ENCODE peak calls at places on chromosomes 6 and 20, in ten cellular contexts. F, R, G, O, P, Z, V, N, X and A are unnamed samples.

GRCh38 chr6:137892271-137892708 is 25.2 kb downstream of the TNFAIP3 start:
- DNase-seq in F (peak; percentile 92), R (peak; percentile 29), G (no peak), O (no peak), P (peak; percentile 93), Z (no peak), V (no peak), N (no peak), X (no peak), A (no peak)

GRCh38 chr6:6915813-6916547 is 191.8 kb upstream of the RREB1 start:
- DNase-seq in F (peak; percentile 63), R (peak; percentile 8), G (peak; percentile 80), O (peak; percentile 84), P (peak; percentile 85), Z (peak; percentile 85), V (no peak), N (no peak), X (no peak), A (no peak)

GRCh38 chr6:55445648-55446204 is 118.5 kb downstream of the GFRAL start:
- DNase-seq in F (peak; percentile 28), R (peak; percentile 34), G (no peak), O (peak; percentile 69), P (peak; percentile 58), Z (no peak), V (peak; percentile 8), N (peak; percentile 43), X (peak; percentile 12), A (no peak)

GRCh38 chr6:46914279-46914810 is 7.4 kb downstream of the ADGRF5 start:
- DNase-seq in F (no peak), R (no peak), G (no peak), O (no peak), P (no peak), Z (no peak), V (no peak), N (peak; percentile 70), X (no peak), A (no peak)

GRCh38 chr6:4030672-4031071 is 48.3 kb downstream of the FAM217A start:
- DNase-seq in F (no peak), R (no peak), G (no peak), O (no peak), P (no peak), Z (no peak), V (no peak), N (no peak), X (no peak), A (no peak)

GRCh38 chr6:71887744-71888115 is 1.4 kb downstream of the RIMS1 start:
- DNase-seq in F (no peak), R (no peak), G (no peak), O (no peak), P (no peak), Z (no peak), V (no peak), N (no peak), X (no peak), A (no peak)

GRCh38 chr6:140344149-140344913 is 969.9 kb upstream of the CITED2 start:
- DNase-seq in F (peak; percentile 79), R (no peak), G (no peak), O (peak; percentile 69), P (peak; percentile 43), Z (no peak), V (no peak), N (no peak), X (peak; percentile 6), A (peak; percentile 33)

GRCh38 chr6:17600527-17601388 is 656 bp downstream of the FAM8A1 start:
- DNase-seq in F (peak; percentile 16), R (no peak), G (peak; percentile 79), O (peak; percentile 24), P (peak; percentile 13), Z (peak; percentile 46), V (no peak), N (peak; percentile 78), X (peak; percentile 24), A (no peak)

GRCh38 chr6:68635706-68636513 is 828 bp downstream of the ADGRB3 start:
- DNase-seq in F (no peak), R (no peak), G (peak; percentile 55), O (peak; percentile 23), P (no peak), Z (peak; percentile 51), V (no peak), N (peak; percentile 57), X (no peak), A (no peak)

GRCh38 chr20:39358052-39358451 is 395.9 kb downstream of the DHX35 start:
- DNase-seq in F (no peak), R (no peak), G (no peak), O (no peak), P (no peak), Z (no peak), V (no peak), N (no peak), X (no peak), A (no peak)

GRCh38 chr6:89084954-89085353 is 4.4 kb downstream of the PNRC1 start:
- DNase-seq in F (no peak), R (no peak), G (no peak), O (peak; percentile 43), P (no peak), Z (no peak), V (no peak), N (no peak), X (no peak), A (no peak)

GRCh38 chr6:107801195-107801594 is 22.9 kb downstream of the SCML4 start:
- DNase-seq in F (no peak), R (no peak), G (no peak), O (no peak), P (no peak), Z (no peak), V (no peak), N (no peak), X (no peak), A (no peak)

GRCh38 chr6:33172307-33173227 is 19.7 kb downstream of the COL11A2 start:
- DNase-seq in F (peak; percentile 41), R (no peak), G (peak; percentile 30), O (peak; percentile 41), P (peak; percentile 31), Z (no peak), V (peak; percentile 13), N (peak; percentile 69), X (peak; percentile 53), A (no peak)

GRCh38 chr6:129475477-129476247 is 234.3 kb downstream of the ARHGAP18 start:
- DNase-seq in F (no peak), R (no peak), G (no peak), O (no peak), P (no peak), Z (no peak), V (no peak), N (peak; percentile 22), X (no peak), A (no peak)

GRCh38 chr20:21050710-21051109 is 55.4 kb downstream of the LINC00237 start:
- DNase-seq in F (no peak), R (no peak), G (no peak), O (no peak), P (no peak), Z (no peak), V (no peak), N (no peak), X (no peak), A (no peak)

GRCh38 chr6:52089758-52090348 is 2.4 kb upstream of the PKHD1 start:
- DNase-seq in F (no peak), R (no peak), G (no peak), O (no peak), P (peak; percentile 12), Z (no peak), V (no peak), N (no peak), X (no peak), A (no peak)

DNA sequence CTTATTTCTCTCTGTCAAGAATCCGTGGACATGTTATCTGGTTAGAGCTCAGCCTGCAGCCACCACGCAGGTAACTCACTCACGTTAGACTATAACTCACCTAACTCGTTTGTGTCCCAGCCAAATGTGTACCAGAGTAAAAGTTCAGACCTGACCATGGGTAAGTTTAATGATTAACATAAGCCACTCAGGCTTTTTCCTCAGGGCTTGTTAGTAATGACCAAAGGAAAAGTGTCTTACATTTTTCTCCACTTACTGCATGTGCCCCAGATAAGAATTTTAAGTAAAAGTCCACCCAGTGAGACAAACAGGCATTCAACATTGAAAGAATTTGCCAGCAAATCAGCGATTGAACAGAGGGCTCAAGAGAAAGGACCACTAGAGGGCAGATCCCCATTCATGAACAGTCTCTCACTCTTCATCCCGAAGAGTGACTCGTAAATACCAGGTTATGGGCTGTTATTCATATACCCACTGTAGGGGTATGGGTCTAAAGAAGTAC is at the start of gene PKHD1:
- DNase-seq in F (peak; percentile 16), R (no peak), G (no peak), O (no peak), P (peak; percentile 18), Z (no peak), V (peak; percentile 34), N (peak; percentile 27), X (peak; percentile 55), A (no peak)
- TF ChIP-seq CTCF in F (peak; percentile 54), R (peak; percentile 32), G (peak; percentile 50), O (peak; percentile 19), P (peak; percentile 39), Z (no peak), V (peak; percentile 61), N (peak; percentile 57), X (peak; percentile 74), A (peak; percentile 19)

GRCh38 chr6:1426416-1426815 is 37.0 kb downstream of the FOXF2 start:
- DNase-seq in F (no peak), R (no peak), G (no peak), O (no peak), P (no peak), Z (no peak), V (no peak), N (no peak), X (no peak), A (no peak)
- H3K4me3 ChIP-seq in F (no peak overlapping the region), R (no peak overlapping the region), G (no peak overlapping the region), O (no peak overlapping the region), P (no peak overlapping the region), Z (no peak overlapping the region), V (no peak overlapping the region), N (no peak overlapping the region), X (no peak overlapping the region), A (no peak overlapping the region)

DNA sequence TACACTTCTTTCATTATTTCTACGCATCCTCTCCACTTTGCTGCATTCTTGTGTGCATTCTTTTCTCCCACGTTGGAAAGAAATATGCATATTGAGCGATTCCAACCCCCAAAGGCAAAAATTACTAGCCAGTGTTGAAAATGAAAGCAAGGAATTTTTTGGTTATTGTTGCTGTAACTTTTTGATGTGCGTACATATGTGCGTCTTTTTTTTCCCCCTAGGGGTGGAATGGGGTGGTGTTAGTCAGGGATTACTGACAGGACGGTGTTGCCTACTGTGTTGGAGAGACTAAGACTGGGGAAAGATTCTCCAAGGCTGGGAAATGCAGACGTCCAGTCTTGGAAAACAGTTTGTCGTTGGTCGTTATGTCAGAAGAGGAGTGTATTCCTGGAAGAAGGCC is 44.2 kb upstream of the ESR1 start:
- DNase-seq in F (peak; percentile 67), R (peak; percentile 38), G (no peak), O (peak; percentile 54), P (peak; percentile 69), Z (peak; percentile 19), V (no peak), N (peak; percentile 34), X (peak; percentile 15), A (no peak)
- TF ChIP-seq CTCF in F (peak; percentile 58), R (peak; percentile 39), G (peak; percentile 24), O (peak; percentile 46), P (peak; percentile 54), Z (peak; percentile 31), V (peak; percentile 51), N (peak; percentile 46), X (no peak), A (peak; percentile 7)

DNA sequence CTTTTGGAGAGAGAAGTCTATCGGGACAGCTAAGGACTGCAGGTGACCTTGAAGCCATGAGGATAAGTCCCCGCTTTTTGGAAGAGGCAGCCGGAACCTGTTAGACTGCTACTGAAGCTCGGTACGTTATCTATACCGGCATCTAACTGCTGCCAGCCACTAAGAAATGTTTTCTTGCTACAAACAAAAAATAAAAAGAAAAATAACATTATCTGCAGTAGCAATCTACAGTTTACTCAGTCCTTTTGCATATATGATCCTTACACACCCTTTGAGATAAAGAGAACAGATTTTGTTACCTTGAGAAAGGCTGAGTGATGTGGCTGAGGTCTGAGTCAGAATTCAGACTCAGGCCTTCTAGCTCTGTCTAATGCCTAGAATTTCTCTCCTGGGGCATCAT is 314.6 kb downstream of the CDH26 start:
- DNase-seq in F (no peak), R (no peak), G (no peak), O (no peak), P (no peak), Z (no peak), V (no peak), N (no peak), X (no peak), A (no peak)
- H3K4me3 ChIP-seq in F (no peak overlapping the region), R (no peak overlapping the region), G (no peak overlapping the region), O (no peak overlapping the region), P (no peak overlapping the region), Z (no peak overlapping the region), V (no peak overlapping the region), N (no peak overlapping the region), X (no peak overlapping the region), A (no peak overlapping the region)